ENCODE peak calls at places on chromosomes 1 and 21, in eight cellular contexts. E, Y, J, P, C, R, O and A are unnamed samples.

GRCh38 chr1:56286956-56287355 is 292.4 kb downstream of the PLPP3 start:
- DNase-seq in E (no peak), Y (no peak), J (no peak), P (no peak), C (no peak), R (no peak), O (no peak), A (no peak)

GRCh38 chr21:25307489-25307888 is 299.8 kb downstream of the MRPL39 start:
- DNase-seq in E (no peak), Y (peak), J (no peak), P (no peak), C (peak), R (no peak), O (no peak), A (peak)

GRCh38 chr1:93608188-93609109 is 73.2 kb downstream of the BCAR3 start:
- DNase-seq in E (no peak), Y (no peak), J (peak), P (no peak), C (no peak), R (no peak), O (no peak), A (peak)

GRCh38 chr1:245332513-245332912 is 177.7 kb downstream of the KIF26B start:
- DNase-seq in E (no peak), Y (no peak), J (no peak), P (peak), C (peak), R (no peak), O (no peak), A (no peak)

GRCh38 chr21:46041183-46041582 is 56.7 kb upstream of the COL6A2 start:
- DNase-seq in E (no peak), Y (no peak), J (no peak), P (no peak), C (no peak), R (no peak), O (no peak), A (no peak)

GRCh38 chr1:161166669-161167548 is 683 bp downstream of the PPOX start:
- DNase-seq in E (no peak), Y (peak), J (no peak), P (no peak), C (no peak), R (no peak), O (no peak), A (no peak)

GRCh38 chr21:31347435-31348032 is 3.5 kb upstream of the TIAM1 start:
- DNase-seq in E (peak), Y (no peak), J (peak), P (no peak), C (peak), R (no peak), O (no peak), A (no peak)

GRCh38 chr1:192747305-192747704 is 61.5 kb upstream of the RGS2 start:
- DNase-seq in E (no peak), Y (peak), J (no peak), P (no peak), C (peak), R (no peak), O (no peak), A (no peak)

GRCh38 chr1:20437640-20438039 is 48.4 kb downstream of the CAMK2N1 start:
- DNase-seq in E (no peak), Y (no peak), J (no peak), P (no peak), C (no peak), R (no peak), O (no peak), A (no peak)

GRCh38 chr1:18409609-18410237 is 71.0 kb upstream of the KLHDC7A start:
- DNase-seq in E (no peak), Y (no peak), J (no peak), P (no peak), C (no peak), R (no peak), O (no peak), A (no peak)

GRCh38 chr1:193348126-193349045 is 162.0 kb upstream of the B3GALT2 start:
- DNase-seq in E (no peak), Y (peak), J (no peak), P (no peak), C (no peak), R (no peak), O (no peak), A (peak)

GRCh38 chr1:41383094-41383852 is 22.0 kb downstream of the FOXO6 start:
- DNase-seq in E (no peak), Y (no peak), J (peak), P (peak), C (no peak), R (no peak), O (peak), A (peak)

GRCh38 chr1:211737115-211738035 is 62.0 kb upstream of the NEK2 start:
- DNase-seq in E (no peak), Y (no peak), J (no peak), P (no peak), C (no peak), R (no peak), O (no peak), A (no peak)

GRCh38 chr1:207861442-207862177 is 49.3 kb downstream of the CD34 start:
- DNase-seq in E (no peak), Y (no peak), J (no peak), P (no peak), C (peak), R (peak), O (no peak), A (no peak)

GRCh38 chr1:26890467-26890796 is 349 bp upstream of the GPN2 start:
- DNase-seq in E (no peak), Y (no peak), J (no peak), P (no peak), C (no peak), R (no peak), O (no peak), A (no peak)

GRCh38 chr1:231663211-231663792 is 36.7 kb downstream of the DISC1 start:
- DNase-seq in E (no peak), Y (no peak), J (peak), P (no peak), C (peak), R (no peak), O (no peak), A (peak)

GRCh38 chr1:225653463-225654276 is 747 bp upstream of the ENAH start:
- DNase-seq in E (no peak), Y (peak), J (peak), P (no peak), C (peak), R (no peak), O (peak), A (peak)

GRCh38 chr1:107357381-107357780 is 216.5 kb downstream of the NTNG1 start:
- DNase-seq in E (no peak), Y (no peak), J (no peak), P (no peak), C (no peak), R (no peak), O (no peak), A (no peak)

GRCh38 chr1:24959623-24959975 is 29.5 kb upstream of the RUNX3 start:
- DNase-seq in E (no peak), Y (no peak), J (no peak), P (no peak), C (peak), R (no peak), O (no peak), A (peak)

GRCh38 chr1:231396643-231397042 is 25.4 kb downstream of the EGLN1 start:
- DNase-seq in E (no peak), Y (no peak), J (no peak), P (no peak), C (no peak), R (no peak), O (no peak), A (peak)

GRCh38 chr1:78619803-78620579 is at the start of gene IFI44L:
- DNase-seq in E (no peak), Y (peak), J (no peak), P (peak), C (peak), R (peak), O (peak), A (peak)

GRCh38 chr1:64077281-64077940 is 126.0 kb upstream of the UBE2U start:
- DNase-seq in E (no peak), Y (no peak), J (no peak), P (no peak), C (peak), R (no peak), O (no peak), A (no peak)

GRCh38 chr1:68442822-68443556 is 6.8 kb downstream of the RPE65 start:
- DNase-seq in E (no peak), Y (peak), J (peak), P (no peak), C (peak), R (no peak), O (no peak), A (peak)

GRCh38 chr1:91856996-91857395 is 29.0 kb downstream of the TGFBR3 start:
- DNase-seq in E (no peak), Y (no peak), J (no peak), P (no peak), C (peak), R (no peak), O (no peak), A (no peak)

GRCh38 chr1:151143057-151143435 is 3.4 kb downstream of the SEMA6C start:
- DNase-seq in E (no peak), Y (no peak), J (no peak), P (no peak), C (no peak), R (no peak), O (no peak), A (no peak)

GRCh38 chr1:53442297-53442696 is 16.9 kb upstream of the DMRTB1 start:
- DNase-seq in E (no peak), Y (peak), J (no peak), P (no peak), C (peak), R (no peak), O (no peak), A (peak)

GRCh38 chr1:222233441-222234180 is 314.3 kb downstream of the HHIPL2 start:
- DNase-seq in E (no peak), Y (no peak), J (no peak), P (no peak), C (no peak), R (no peak), O (no peak), A (no peak)

GRCh38 chr1:21361506-21361905 is 71.2 kb upstream of the ECE1 start:
- DNase-seq in E (no peak), Y (no peak), J (no peak), P (no peak), C (no peak), R (no peak), O (no peak), A (no peak)

GRCh38 chr1:152189657-152190442 is 30.8 kb upstream of the RPTN start:
- DNase-seq in E (peak), Y (peak), J (peak), P (peak), C (peak), R (peak), O (peak), A (peak)

GRCh38 chr1:219798283-219799030 is 129.9 kb downstream of the SLC30A10 start:
- DNase-seq in E (no peak), Y (peak), J (no peak), P (no peak), C (peak), R (no peak), O (no peak), A (peak)

GRCh38 chr21:18772404-18772803 is 368.8 kb upstream of the TMPRSS15 start:
- DNase-seq in E (no peak), Y (no peak), J (no peak), P (no peak), C (no peak), R (no peak), O (no peak), A (no peak)

GRCh38 chr1:85495556-85495955 is 30.6 kb upstream of the DDAH1 start:
- DNase-seq in E (no peak), Y (peak), J (no peak), P (no peak), C (peak), R (no peak), O (no peak), A (peak)

GRCh38 chr1:12345350-12346217 is 115.8 kb downstream of the VPS13D start:
- DNase-seq in E (no peak), Y (no peak), J (peak), P (no peak), C (no peak), R (peak), O (no peak), A (no peak)